ENCODE peak calls at places on chromosomes 2 and 18, in six cellular contexts. H, M, L, T, P and B are unnamed samples. For H3K27me3, the result is how much of the 10 kb centered on the place peaks cover.

GRCh38 chr18:75070235-75070624 is 138.7 kb downstream of the PTGR3 start:
- DNase-seq in T (no peak), P (no peak), H (no peak), L (no peak), M (no peak), B (no peak)

GRCh38 chr2:14572588-14573089 is 59.9 kb upstream of the LRATD1 start:
- DNase-seq in P (no peak), T (no peak), M (no peak), H (no peak), L (no peak), B (no peak)

GRCh38 chr2:127220807-127221527 is 868 bp upstream of the CYP27C1 start:
- DNase-seq in L (peak), T (no peak), M (no peak), H (no peak), P (no peak), B (no peak)

GRCh38 chr2:166972002-166972401 is 83.7 kb downstream of the XIRP2 start:
- DNase-seq in T (no peak), P (no peak), L (no peak), M (no peak), H (no peak), B (no peak)

GRCh38 chr2:177164131-177164530 is 48.5 kb upstream of the HNRNPA3 start:
- DNase-seq in H (no peak), L (no peak), T (no peak), P (no peak), M (no peak), B (no peak)

GRCh38 chr2:162992828-162993227 is 154.3 kb upstream of the KCNH7 start:
- DNase-seq in L (no peak), M (no peak), P (no peak), T (no peak), H (no peak), B (no peak)

GRCh38 chr2:234593636-234594035 is 96.8 kb upstream of the ARL4C start:
- DNase-seq in H (no peak), T (no peak), P (no peak), L (no peak), M (no peak), B (no peak)

GRCh38 chr18:3248670-3249359 is 1.2 kb downstream of the MYL12A start:
- DNase-seq in P (no peak), H (no peak), L (peak), T (no peak), M (peak), B (peak)

GRCh38 chr2:146634256-146635068 is 1210.4 kb upstream of the ACVR2A start:
- DNase-seq in H (no peak), M (no peak), P (no peak), L (no peak), T (no peak), B (no peak)

GRCh38 chr2:67824196-67824595 is 238.6 kb downstream of the C1D start:
- DNase-seq in H (no peak), P (no peak), T (no peak), M (no peak), L (no peak), B (no peak)

GRCh38 chr2:199463000-199463692 is 5.4 kb upstream of the SATB2 start:
- DNase-seq in H (peak), L (peak), M (no peak), T (peak), P (peak), B (no peak)

GRCh38 chr2:232981356-232981755 is 31.7 kb downstream of the NGEF start:
- DNase-seq in L (no peak), M (no peak), T (no peak), P (no peak), H (no peak), B (peak)

GRCh38 chr2:28442328-28442727 is 49.7 kb downstream of the FOSL2 start:
- DNase-seq in P (no peak), T (no peak), L (no peak), M (no peak), H (no peak), B (no peak)

GRCh38 chr18:7809455-7809854 is 242.3 kb downstream of the PTPRM start:
- DNase-seq in T (no peak), H (no peak), M (no peak), L (no peak), P (no peak), B (no peak)

GRCh38 chr2:42786561-42787345 is 5.6 kb downstream of the HAAO start:
- DNase-seq in L (no peak), M (no peak), T (no peak), P (no peak), H (no peak), B (no peak)

GRCh38 chr2:14816069-14816738 is 183.7 kb downstream of the LRATD1 start:
- DNase-seq in L (no peak), T (no peak), P (no peak), M (no peak), H (no peak), B (no peak)

GRCh38 chr2:101830555-101830954 is 133.0 kb downstream of the MAP4K4 start:
- DNase-seq in T (no peak), M (peak), L (no peak), P (no peak), H (no peak), B (no peak)

GRCh38 chr18:45910405-45911023 is 56.6 kb downstream of the EPG5 start:
- DNase-seq in T (no peak), H (peak), L (peak), P (peak), M (peak), B (no peak)

GRCh38 chr18:72376256-72376655 is 167.9 kb downstream of the CBLN2 start:
- DNase-seq in T (no peak), M (no peak), H (no peak), L (no peak), P (no peak), B (no peak)

GRCh38 chr18:58541789-58542425 is 87.0 kb downstream of the ALPK2 start:
- DNase-seq in L (no peak), P (no peak), M (peak), T (no peak), H (no peak), B (peak)

GRCh38 chr18:3279201-3280185 is 17.6 kb downstream of the MYL12B start:
- DNase-seq in M (peak), H (no peak), L (peak), T (no peak), P (no peak), B (no peak)

DNA sequence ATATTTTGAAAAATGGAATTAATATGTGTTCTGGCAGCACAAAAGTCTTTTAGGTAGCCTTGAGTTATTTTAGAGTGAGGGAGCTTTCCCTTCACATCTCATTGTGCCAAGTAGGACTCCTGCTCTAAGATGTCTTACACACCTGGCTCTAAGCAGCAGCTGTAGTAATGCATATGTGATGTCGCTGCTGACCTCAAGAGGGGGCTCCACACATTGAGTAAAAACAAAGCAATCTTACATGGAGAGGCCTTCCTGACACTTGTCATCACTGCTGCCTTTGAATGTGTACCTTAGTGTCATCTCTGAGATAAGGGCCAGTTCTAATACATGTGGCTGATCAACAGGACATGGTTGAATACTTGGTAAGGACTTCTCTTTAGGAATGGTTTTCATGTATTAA is 75.8 kb downstream of the ACTR3 start:
- DNase-seq in T (no peak), P (no peak), M (no peak), H (no peak), L (peak), B (no peak)
- H3K27me3 ChIP-seq in T (under half), P (under half), M (under half), H (under half), L (under half), B (under half)

GRCh38 chr2:145524836-145525235 is 1004.9 kb upstream of the ZEB2 start:
- DNase-seq in M (no peak), H (no peak), L (no peak), T (no peak), P (no peak), B (no peak)

DNA sequence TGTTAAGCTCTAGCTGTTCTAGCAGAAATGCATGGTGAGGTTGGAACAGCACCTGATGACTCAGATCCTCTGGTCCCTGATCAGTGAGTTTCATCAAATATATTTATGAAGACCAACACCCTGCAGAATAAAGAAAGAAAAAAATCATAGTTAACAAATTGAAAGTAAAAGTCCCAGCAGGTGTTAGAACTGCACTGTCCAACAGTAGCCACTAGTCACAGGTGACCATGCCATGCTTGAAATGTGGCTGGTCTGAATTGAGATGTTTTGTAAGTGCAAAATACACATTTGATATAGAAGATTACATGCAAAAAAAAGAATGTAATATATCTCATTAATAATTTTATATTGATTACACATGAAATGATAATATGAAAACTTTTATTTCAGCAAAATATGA is 1010.7 kb upstream of the ZEB2 start:
- DNase-seq in T (no peak), M (no peak), L (no peak), P (no peak), H (no peak), B (no peak)
- TF ChIP-seq CTCF in T (no peak), M (no peak), L (no peak), P (no peak), H (no peak), B (no peak)

GRCh38 chr2:236177604-236177966 is 9.4 kb upstream of the GBX2 start:
- DNase-seq in L (peak), M (no peak), H (peak), T (peak), P (peak), B (no peak)

GRCh38 chr2:236178921-236179652 is 10.9 kb upstream of the GBX2 start:
- DNase-seq in H (no peak), P (no peak), L (peak), T (no peak), M (no peak), B (no peak)

GRCh38 chr2:236176417-236176816 is 8.2 kb upstream of the GBX2 start:
- DNase-seq in T (no peak), H (no peak), L (peak), P (no peak), M (no peak), B (no peak)

GRCh38 chr2:236177967-236178909 is 10.1 kb upstream of the GBX2 start:
- DNase-seq in L (peak), P (peak), H (peak), M (peak), T (peak), B (no peak)

DNA sequence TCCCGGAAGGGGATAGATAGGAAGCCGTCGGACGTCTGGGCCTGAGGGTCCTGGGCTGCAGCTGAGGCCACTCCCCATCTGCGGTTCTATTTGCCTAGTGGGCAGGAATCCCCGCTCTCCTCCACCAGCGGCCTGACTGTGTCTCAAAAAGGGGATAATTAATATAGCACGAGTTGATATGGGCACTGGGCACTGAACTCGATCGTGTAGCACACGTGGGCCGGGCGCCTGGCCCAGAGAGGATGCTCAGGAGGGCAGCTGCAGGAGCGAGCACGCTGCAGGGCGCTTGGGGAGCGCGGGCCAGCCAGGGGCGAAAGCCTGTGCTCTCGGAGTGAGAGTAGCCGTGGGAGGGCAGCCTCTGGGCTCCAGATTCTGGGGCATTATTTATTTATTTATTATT is 8.8 kb upstream of the GBX2 start:
- DNase-seq in M (no peak), L (no peak), H (no peak), T (no peak), P (no peak), B (no peak)
- H3K27me3 ChIP-seq in M (under half), L (half or more), H (half or more), T (under half), P (half or more), B (under half)

GRCh38 chr2:196252408-196253114 is 81.2 kb upstream of the STK17B start:
- DNase-seq in L (no peak), H (no peak), P (no peak), M (no peak), T (no peak), B (no peak)

GRCh38 chr2:196253115-196253484 is 81.7 kb upstream of the STK17B start:
- DNase-seq in T (no peak), P (no peak), M (no peak), L (no peak), H (no peak), B (no peak)

GRCh38 chr2:196249860-196250259 is 78.5 kb upstream of the STK17B start:
- DNase-seq in M (no peak), T (no peak), P (no peak), H (no peak), L (no peak), B (no peak)

GRCh38 chr2:196249171-196249570 is 77.8 kb upstream of the STK17B start:
- DNase-seq in T (no peak), P (no peak), M (no peak), H (no peak), L (no peak), B (no peak)

GRCh38 chr2:196251132-196251531 is 79.8 kb upstream of the STK17B start:
- DNase-seq in H (no peak), T (no peak), L (no peak), P (no peak), M (no peak), B (no peak)
- TF ChIP-seq CTCF in H (no peak), T (no peak), L (no peak), P (no peak), M (no peak), B (no peak)

DNA sequence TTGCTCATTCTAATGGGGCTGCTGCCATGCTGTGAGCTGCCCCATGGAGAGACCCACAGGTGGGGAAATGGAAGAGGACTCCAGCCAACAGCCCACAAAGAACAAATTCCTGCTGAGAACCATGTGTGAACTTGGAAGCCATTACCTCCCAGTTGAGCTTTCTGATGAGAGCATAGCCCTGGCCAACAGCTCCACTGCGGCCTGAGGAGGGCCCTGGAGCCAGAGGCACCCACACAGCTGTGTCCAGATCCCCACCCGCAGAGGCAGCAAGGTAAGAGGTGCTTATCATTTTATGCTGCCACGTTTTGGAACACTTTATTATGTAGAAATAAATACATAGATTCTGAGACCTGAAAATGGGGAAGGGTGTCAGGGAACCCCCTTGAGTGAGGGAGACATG is 44.2 kb upstream of the OTOS start:
- DNase-seq in H (no peak), P (no peak), T (no peak), M (no peak), L (no peak), B (no peak)
- H3K27me3 ChIP-seq in H (under half), P (half or more), T (under half), M (under half), L (under half), B (under half)

GRCh38 chr18:9682572-9682971 is 25.5 kb upstream of the RAB31 start:
- DNase-seq in P (no peak), L (no peak), T (no peak), H (no peak), M (no peak), B (no peak)

GRCh38 chr18:9684901-9685738 is 23.0 kb upstream of the RAB31 start:
- DNase-seq in T (no peak), L (no peak), M (no peak), H (no peak), P (peak), B (no peak)

GRCh38 chr18:9681217-9681616 is 26.9 kb upstream of the RAB31 start:
- DNase-seq in P (no peak), T (no peak), L (peak), M (no peak), H (no peak), B (no peak)

GRCh38 chr18:9688036-9688741 is 19.9 kb upstream of the RAB31 start:
- DNase-seq in P (no peak), M (no peak), L (no peak), T (no peak), H (no peak), B (no peak)

GRCh38 chr18:9683418-9684396 is 24.4 kb upstream of the RAB31 start:
- DNase-seq in L (no peak), P (no peak), M (no peak), H (peak), T (no peak), B (no peak)
- TF ChIP-seq CTCF in L (peak), P (peak), M (no peak), H (no peak), T (no peak), B (peak)

GRCh38 chr2:136068828-136069227 is 49.1 kb downstream of the CXCR4 start:
- DNase-seq in H (no peak), M (no peak), P (no peak), T (no peak), L (no peak), B (no peak)

GRCh38 chr2:136067465-136067864 is 50.5 kb downstream of the CXCR4 start:
- DNase-seq in T (no peak), M (no peak), H (no peak), L (no peak), P (no peak), B (peak)

GRCh38 chr2:136067897-136068540 is 49.9 kb downstream of the CXCR4 start:
- DNase-seq in M (no peak), L (no peak), T (no peak), H (no peak), P (no peak), B (no peak)

GRCh38 chr2:136072616-136073015 is 45.3 kb downstream of the CXCR4 start:
- DNase-seq in H (no peak), M (no peak), P (no peak), T (no peak), L (no peak), B (no peak)

DNA sequence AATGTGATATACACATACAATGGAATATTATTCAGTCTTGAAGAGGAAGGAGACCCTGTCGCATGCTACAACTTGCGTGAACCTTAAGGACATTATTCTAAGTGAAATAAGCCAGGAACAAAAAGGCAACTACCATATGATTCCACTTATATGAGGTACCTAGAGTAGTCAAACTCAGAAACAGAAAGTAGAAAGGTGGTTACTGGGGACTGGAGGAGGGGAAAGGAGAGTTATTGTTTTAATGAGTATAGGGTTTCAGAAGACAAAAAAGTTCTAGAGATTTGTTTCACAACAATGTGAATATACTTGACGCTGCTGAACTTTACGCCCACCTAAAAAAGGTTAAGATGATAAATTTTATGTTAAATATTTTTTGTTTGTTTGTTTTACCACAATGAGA is 47.0 kb downstream of the CXCR4 start:
- DNase-seq in P (no peak), H (no peak), T (no peak), M (no peak), L (no peak), B (no peak)
- H3K27me3 ChIP-seq in P (under half), H (under half), T (under half), M (under half), L (under half), B (under half)

GRCh38 chr2:208311954-208312353 is 45.9 kb downstream of the PIKFYVE start:
- DNase-seq in T (no peak), L (no peak), H (no peak), P (no peak), M (no peak), B (no peak)

GRCh38 chr2:208318127-208318526 is 52.1 kb downstream of the PIKFYVE start:
- DNase-seq in P (no peak), M (no peak), H (no peak), T (no peak), L (no peak), B (no peak)

GRCh38 chr2:208319403-208319802 is 53.3 kb downstream of the PIKFYVE start:
- DNase-seq in M (no peak), H (no peak), P (no peak), T (no peak), L (no peak), B (no peak)

GRCh38 chr2:208311321-208311720 is 45.3 kb downstream of the PIKFYVE start:
- DNase-seq in M (no peak), L (no peak), H (no peak), P (no peak), T (no peak), B (no peak)

DNA sequence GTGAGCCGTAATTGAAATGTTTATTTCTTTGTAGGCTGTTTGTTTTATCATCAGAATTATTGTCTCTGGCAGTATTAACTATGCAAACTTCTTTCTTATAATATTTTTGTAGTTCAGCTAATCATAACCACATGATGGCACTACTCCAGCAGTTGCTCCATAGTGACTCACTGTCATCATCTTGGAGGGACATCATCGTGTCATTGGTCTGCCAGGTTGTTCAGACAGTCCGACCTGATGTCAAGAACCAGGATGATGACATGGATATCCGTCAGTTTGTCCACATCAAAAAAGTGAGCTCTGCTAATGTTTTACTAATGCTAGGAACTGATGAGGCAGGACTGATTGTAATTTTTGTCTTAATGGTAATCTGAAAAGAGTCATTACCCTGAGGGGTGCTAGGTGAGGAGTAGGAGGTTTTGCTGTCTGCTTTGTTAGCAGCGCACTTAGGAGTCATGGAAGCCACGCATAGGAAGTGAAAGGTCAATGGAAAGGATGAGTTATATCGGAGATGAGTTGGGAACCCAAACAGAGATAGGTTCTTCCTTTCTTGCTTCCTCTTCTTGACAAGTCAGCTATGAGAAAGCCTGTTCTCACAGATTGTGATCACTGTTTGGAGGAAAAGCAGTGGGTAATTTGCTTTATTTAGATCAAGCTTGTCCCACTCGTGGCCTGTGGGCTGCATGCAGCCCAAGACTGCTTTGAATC is 49.2 kb downstream of the PIKFYVE start:
- DNase-seq in P (no peak), H (peak), L (no peak), T (no peak), M (peak), B (no peak)
- TF ChIP-seq CTCF in P (no peak), H (no peak), L (no peak), T (no peak), M (no peak), B (no peak)